ENCODE peak calls at places on chromosomes 1 and 21, in four cellular contexts. K, C, P and N are unnamed samples.

GRCh38 chr21:45030637-45031218 is 43.7 kb upstream of the ADARB1 start:
- DNase-seq in P (no peak), K (no peak), C (no peak), N (peak; percentile 93)

GRCh38 chr1:207004931-207005830 is 27.4 kb downstream of the C1orf116 start:
- DNase-seq in C (peak; percentile 74), P (peak; percentile 69), K (peak; percentile 73), N (no peak)

GRCh38 chr1:85398391-85399064 is 66.4 kb downstream of the DDAH1 start:
- DNase-seq in K (no peak), P (peak; percentile 77), C (peak; percentile 71), N (no peak)

GRCh38 chr1:205792481-205792881 is 17.2 kb upstream of the RAB29 start:
- DNase-seq in K (no peak), P (no peak), C (no peak), N (no peak)

GRCh38 chr1:17679856-17680255 is 75.3 kb upstream of the ACTL8 start:
- DNase-seq in K (no peak), P (no peak), C (no peak), N (no peak)

GRCh38 chr1:226778657-226779058 is 39.6 kb upstream of the ITPKB start:
- DNase-seq in C (peak; percentile 88), K (peak; percentile 86), P (peak; percentile 88), N (peak; percentile 94)

GRCh38 chr1:1334835-1335234 is 3.8 kb downstream of the TAS1R3 start:
- DNase-seq in P (no peak), K (no peak), C (no peak), N (no peak)

GRCh38 chr1:24276791-24277190 is 42.4 kb upstream of the GRHL3 start:
- DNase-seq in P (no peak), K (no peak), C (peak; percentile 4), N (no peak)

GRCh38 chr1:197911857-197912696 is 5.1 kb upstream of the LHX9 start:
- DNase-seq in P (no peak), C (no peak), K (no peak), N (no peak)

GRCh38 chr1:201563941-201564340 is 25.0 kb downstream of the NAV1 start:
- DNase-seq in C (no peak), K (no peak), P (no peak), N (peak; percentile 25)

GRCh38 chr1:25675729-25676476 is 59.3 kb downstream of the MAN1C1 start:
- DNase-seq in K (no peak), C (no peak), P (no peak), N (no peak)

GRCh38 chr1:14366361-14367018 is 232.0 kb upstream of the KAZN start:
- DNase-seq in K (no peak), P (no peak), C (no peak), N (peak; percentile 88)

GRCh38 chr1:87421809-87422208 is 93.1 kb downstream of the LMO4 start:
- DNase-seq in C (no peak), P (no peak), K (no peak), N (no peak)

GRCh38 chr1:91402023-91402422 is 2.6 kb downstream of the HFM1 start:
- DNase-seq in P (peak; percentile 62), K (no peak), C (peak; percentile 20), N (peak; percentile 68)

GRCh38 chr1:39639333-39640130 is at the start of gene HEYL:
- DNase-seq in C (peak; percentile 19), P (no peak), K (peak; percentile 98), N (peak; percentile 96)

GRCh38 chr1:17016317-17016661 is 4.6 kb upstream of the ATP13A2 start:
- DNase-seq in C (peak; percentile 76), P (peak; percentile 19), K (no peak), N (peak; percentile 92)

GRCh38 chr1:224592636-224593579 is 23.2 kb upstream of the CNIH3 start:
- DNase-seq in K (peak; percentile 91), C (peak; percentile 88), P (peak; percentile 84), N (peak; percentile 58)

GRCh38 chr1:180994262-180994661 is 28.4 kb downstream of the STX6 start:
- DNase-seq in P (no peak), K (no peak), C (peak; percentile 22), N (no peak)

GRCh38 chr1:223233410-223234163 is 90.5 kb upstream of the TLR5 start:
- DNase-seq in C (peak; percentile 92), P (peak; percentile 61), K (peak; percentile 90), N (peak; percentile 90)

GRCh38 chr1:223639333-223639749 is 26.2 kb downstream of the CAPN8 start:
- DNase-seq in C (no peak), P (no peak), K (no peak), N (no peak)

GRCh38 chr1:245654460-245655050 is 499.8 kb downstream of the KIF26B start:
- DNase-seq in K (no peak), P (no peak), C (no peak), N (no peak)

GRCh38 chr1:2866415-2867086 is 65.1 kb upstream of the TTC34 start:
- DNase-seq in C (no peak), K (no peak), P (no peak), N (no peak)

GRCh38 chr1:111209622-111210021 is 9.2 kb upstream of the DENND2D start:
- DNase-seq in C (no peak), P (no peak), K (no peak), N (no peak)
- H3K27me3 ChIP-seq in C (peaks cover 14% of the 10 kb centered on the region), P (no peaks in the 10 kb centered on the region), K (peaks cover 21% of the 10 kb centered on the region), N (peaks cover 2% of the 10 kb centered on the region)

GRCh38 chr1:7702365-7702764 is 68.7 kb upstream of the VAMP3 start:
- DNase-seq in P (no peak), K (no peak), C (no peak), N (no peak)
- H3K27me3 ChIP-seq in P (peaks cover 41% of the 10 kb centered on the region), K (peaks cover 68% of the 10 kb centered on the region), C (peaks cover 51% of the 10 kb centered on the region), N (peaks cover 55% of the 10 kb centered on the region)

GRCh38 chr1:179807691-179808485 is 64.8 kb downstream of the FAM163A start:
- DNase-seq in K (no peak), P (peak; percentile 43), C (peak; percentile 96), N (peak; percentile 96)
- H3K27me3 ChIP-seq in K (peaks cover 11% of the 10 kb centered on the region), P (peaks cover 29% of the 10 kb centered on the region), C (peaks cover 44% of the 10 kb centered on the region), N (peaks cover 42% of the 10 kb centered on the region)

DNA sequence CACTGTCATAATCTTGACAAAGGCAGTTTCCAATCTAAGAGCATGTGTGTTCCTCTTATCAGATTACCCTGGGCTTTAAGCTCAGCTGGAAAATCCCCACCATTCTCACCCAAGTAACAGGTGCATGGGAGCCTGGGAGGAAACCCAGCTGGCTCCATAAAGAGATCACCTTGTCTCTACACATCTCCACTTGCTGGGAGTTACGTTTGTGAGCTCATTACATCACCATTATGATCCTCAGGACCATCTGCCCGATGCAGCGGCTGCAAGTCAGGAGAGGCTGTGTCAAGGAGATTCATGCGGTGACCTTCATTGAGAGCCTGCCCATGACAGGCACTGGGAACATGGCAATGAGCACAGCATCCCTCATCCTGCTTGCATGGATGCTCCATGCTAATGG is 618.0 kb downstream of the NPHP4 start:
- DNase-seq in C (no peak), K (no peak), P (no peak), N (no peak)
- H3K27me3 ChIP-seq in C (no peaks in the 10 kb centered on the region), K (no peaks in the 10 kb centered on the region), P (no peaks in the 10 kb centered on the region), N (no peaks in the 10 kb centered on the region)

DNA sequence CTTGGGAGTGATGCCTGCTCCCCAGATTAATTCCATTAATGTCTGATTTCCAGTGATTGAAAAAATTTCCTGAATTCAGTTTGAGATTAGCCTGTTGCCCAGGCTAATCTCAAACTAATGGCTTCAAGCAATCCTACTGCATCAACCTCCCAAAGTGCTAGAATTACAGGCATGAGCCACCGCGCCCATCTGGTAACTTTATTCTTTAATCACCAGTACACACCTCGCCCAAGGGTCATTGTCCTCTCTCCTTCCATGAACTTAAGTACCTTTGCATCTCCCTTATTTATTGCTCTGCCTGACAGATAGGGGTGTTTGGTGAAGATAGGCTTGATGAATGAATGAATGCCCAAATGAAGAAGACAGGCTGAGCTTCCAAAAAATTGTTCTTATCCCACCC is 366.5 kb downstream of the SIPA1L2 start:
- DNase-seq in C (no peak), K (no peak), P (no peak), N (no peak)
- H3K27me3 ChIP-seq in C (peaks cover 7% of the 10 kb centered on the region), K (no peaks in the 10 kb centered on the region), P (peaks cover 27% of the 10 kb centered on the region), N (no peaks in the 10 kb centered on the region)

GRCh38 chr1:90083995-90084394 is 89.1 kb downstream of the ZNF326 start:
- DNase-seq in C (no peak), K (no peak), P (no peak), N (no peak)
- H3K27me3 ChIP-seq in C (no peaks in the 10 kb centered on the region), K (peaks cover 8% of the 10 kb centered on the region), P (no peaks in the 10 kb centered on the region), N (no peaks in the 10 kb centered on the region)

DNA sequence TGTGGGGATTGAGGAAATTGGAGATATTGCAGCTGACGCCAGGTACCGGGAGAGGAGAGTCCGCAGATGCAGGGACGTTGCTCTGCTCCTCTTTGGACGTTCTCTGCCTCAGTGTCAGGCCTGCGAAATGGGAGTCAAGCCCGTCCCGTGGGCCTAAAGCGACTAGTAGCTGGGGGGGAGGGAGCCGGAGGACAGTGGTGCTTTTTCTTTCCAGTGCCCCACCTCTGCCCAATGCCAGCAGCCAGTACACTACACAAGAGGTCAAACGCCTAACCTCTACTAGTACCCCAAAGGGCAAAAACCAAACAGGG is 413.6 kb upstream of the ESRRG start:
- DNase-seq in C (no peak), P (no peak), K (no peak), N (peak; percentile 68)
- H3K27me3 ChIP-seq in C (peaks cover 49% of the 10 kb centered on the region), P (peaks cover 84% of the 10 kb centered on the region), K (peaks cover 14% of the 10 kb centered on the region), N (peaks cover 43% of the 10 kb centered on the region)

GRCh38 chr1:40784771-40785151 is 1.2 kb downstream of the KCNQ4 start:
- DNase-seq in C (no peak), K (no peak), P (no peak), N (peak; percentile 82)

GRCh38 chr1:40786995-40787705 is 3.6 kb downstream of the KCNQ4 start:
- DNase-seq in C (no peak), P (no peak), K (no peak), N (peak; percentile 91)

GRCh38 chr1:40786171-40786994 is 2.8 kb downstream of the KCNQ4 start:
- DNase-seq in K (no peak), P (no peak), C (no peak), N (peak; percentile 85)

GRCh38 chr1:40784141-40784770 is 669 bp downstream of the KCNQ4 start:
- DNase-seq in P (peak; percentile 25), K (no peak), C (no peak), N (peak; percentile 85)

GRCh38 chr1:40785446-40785845 is 1.9 kb downstream of the KCNQ4 start:
- DNase-seq in K (no peak), P (no peak), C (no peak), N (peak; percentile 91)
- H3K27me3 ChIP-seq in K (peaks cover 26% of the 10 kb centered on the region), P (peaks cover 44% of the 10 kb centered on the region), C (peaks cover 50% of the 10 kb centered on the region), N (peaks cover 35% of the 10 kb centered on the region)

DNA sequence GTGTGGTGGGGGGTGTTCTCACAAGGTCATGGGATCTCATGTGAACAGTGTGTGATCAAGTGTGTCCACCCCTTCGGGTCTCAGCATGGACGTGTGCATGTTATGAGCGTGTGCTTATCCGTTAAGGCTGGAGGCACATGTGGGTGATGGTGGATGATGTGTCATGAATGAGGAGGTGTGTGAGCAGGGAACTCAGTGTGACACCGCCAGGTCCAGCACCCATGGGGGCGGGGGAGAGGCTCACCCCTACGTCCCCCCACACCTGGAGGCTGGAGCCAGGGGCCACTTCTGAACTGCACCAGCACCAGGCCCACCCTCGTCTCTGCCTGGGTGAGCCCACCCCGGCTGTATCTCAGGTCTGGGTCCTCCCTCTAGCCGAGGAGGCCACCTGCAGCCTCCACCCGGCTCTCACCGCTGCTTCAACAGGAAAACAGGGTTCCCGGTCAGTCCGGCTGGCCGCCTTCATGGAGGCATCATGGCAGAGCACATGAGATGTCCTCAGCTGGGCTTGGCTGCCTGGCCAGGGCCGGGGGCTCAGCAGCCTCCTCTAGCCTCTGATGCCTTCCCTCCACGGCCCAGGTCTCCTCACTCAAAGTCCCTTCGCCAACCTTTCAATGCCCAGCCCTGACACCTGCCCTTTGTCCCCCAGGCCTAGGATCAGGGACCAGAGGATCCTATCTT is 34.2 kb upstream of the C1QA start:
- DNase-seq in K (no peak), C (no peak), P (no peak), N (no peak)
- H3K27me3 ChIP-seq in K (peaks cover 42% of the 10 kb centered on the region), C (peaks cover 57% of the 10 kb centered on the region), P (peaks cover 69% of the 10 kb centered on the region), N (peaks cover 14% of the 10 kb centered on the region)